ENCODE peak calls at places on chromosomes 2 and 18, in five cellular contexts. K is body of pancreas, L is choroid plexus epithelial cell, S is osteocyte, I is tibial artery. R is an unnamed sample.

GRCh38 chr2:48107326-48107925 is 201.1 kb upstream of the FBXO11 start:
- DNase-seq in S (no peak), L (peak; percentile 76), I (no peak), K (no peak), R (no peak)

GRCh38 chr2:64141711-64142405 is 2.4 kb downstream of the PELI1 start:
- DNase-seq in S (no peak), I (no peak), L (peak; percentile 67), K (no peak), R (no peak)

GRCh38 chr2:44280869-44281268 is 5.6 kb downstream of the SLC3A1 start:
- DNase-seq in L (no peak), K (no peak), I (no peak), S (no peak), R (no peak)

GRCh38 chr2:39782591-39782990 is 3.5 kb upstream of the THUMPD2 start:
- DNase-seq in I (no peak), K (no peak), L (no peak), S (no peak), R (no peak)

GRCh38 chr2:37570773-37571570 is 100.5 kb downstream of the CDC42EP3 start:
- DNase-seq in K (no peak), S (no peak), L (peak; percentile 89), I (peak; percentile 80), R (no peak)

GRCh38 chr2:85330839-85331636 is 3.2 kb upstream of the TGOLN2 start:
- DNase-seq in K (no peak), L (no peak), I (no peak), S (no peak), R (no peak)

GRCh38 chr2:39275016-39275415 is 31.2 kb upstream of the CDKL4 start:
- DNase-seq in L (no peak), S (no peak), I (no peak), K (no peak), R (no peak)

GRCh38 chr2:20378891-20379519 is 28.4 kb upstream of the PUM2 start:
- DNase-seq in K (peak; percentile 80), I (peak; percentile 95), S (peak; percentile 93), L (peak; percentile 88), R (no peak)

GRCh38 chr2:98503481-98504096 is 58.9 kb downstream of the INPP4A start:
- DNase-seq in L (no peak), I (peak; percentile 35), S (no peak), K (no peak), R (no peak)

GRCh38 chr2:127561371-127561770 is 25.9 kb downstream of the MYO7B start:
- DNase-seq in L (no peak), I (no peak), S (peak; percentile 49), K (no peak), R (no peak)

GRCh38 chr2:206211657-206212255 is 52.1 kb downstream of the EEF1B2 start:
- DNase-seq in S (no peak), K (no peak), I (no peak), L (peak; percentile 50), R (no peak)

GRCh38 chr2:28408764-28409599 is 16.3 kb downstream of the FOSL2 start:
- DNase-seq in I (peak; percentile 70), L (peak; percentile 86), S (no peak), K (peak; percentile 23), R (peak; percentile 98)

GRCh38 chr2:152814475-152815030 is 96.1 kb downstream of the ARL6IP6 start:
- DNase-seq in K (no peak), L (no peak), I (no peak), S (no peak), R (no peak)

GRCh38 chr2:25041307-25041927 is 459 bp upstream of the EFR3B start:
- DNase-seq in K (peak; percentile 77), S (no peak), I (peak; percentile 74), L (peak; percentile 61), R (no peak)

GRCh38 chr2:208999911-209000310 is 423.9 kb upstream of the MAP2 start:
- DNase-seq in K (no peak), S (no peak), I (no peak), L (no peak), R (no peak)

GRCh38 chr2:28193552-28194383 is 198.9 kb upstream of the FOSL2 start:
- DNase-seq in I (no peak), S (no peak), L (peak; percentile 36), K (no peak), R (no peak)

GRCh38 chr18:21457179-21457535 is 143.3 kb downstream of the ESCO1 start:
- DNase-seq in K (no peak), I (no peak), L (peak; percentile 27), S (no peak), R (no peak)

GRCh38 chr18:33114749-33115148 is 325.8 kb downstream of the CCDC178 start:
- DNase-seq in S (no peak), L (no peak), K (no peak), I (no peak), R (no peak)

GRCh38 chr2:135825131-135825854 is 11.7 kb downstream of the LCT start:
- DNase-seq in I (no peak), S (no peak), L (no peak), K (no peak), R (no peak)

GRCh38 chr18:56568986-56569385 is 69.4 kb downstream of the TXNL1 start:
- DNase-seq in S (no peak), K (no peak), L (no peak), I (no peak), R (no peak)

GRCh38 chr2:215461836-215462532 is 26.1 kb upstream of the FN1 start:
- DNase-seq in S (no peak), I (no peak), K (no peak), L (peak; percentile 63), R (no peak)

GRCh38 chr18:56036673-56037072 is 448.7 kb upstream of the TCF4 start:
- DNase-seq in K (no peak), L (no peak), S (no peak), I (no peak), R (no peak)

GRCh38 chr2:98281607-98282006 is 64.6 kb upstream of the CNGA3 start:
- DNase-seq in I (no peak), K (no peak), L (no peak), S (no peak), R (no peak)

GRCh38 chr2:197198890-197199289 is 111.7 kb downstream of the ANKRD44 start:
- DNase-seq in L (no peak), K (peak; percentile 30), S (no peak), I (peak; percentile 76), R (peak; percentile 77)

GRCh38 chr2:64165696-64166095 is 21.5 kb upstream of the PELI1 start:
- DNase-seq in L (peak; percentile 83), I (no peak), K (no peak), S (no peak), R (no peak)

GRCh38 chr18:21063011-21063410 is 48.6 kb downstream of the ROCK1 start:
- DNase-seq in S (no peak), I (no peak), L (no peak), K (no peak), R (no peak)

GRCh38 chr18:10379511-10379910 is 74.9 kb upstream of the APCDD1 start:
- DNase-seq in L (no peak), I (no peak), S (no peak), K (no peak), R (no peak)

GRCh38 chr2:212032032-212032431 is 506.6 kb downstream of the ERBB4 start:
- DNase-seq in I (no peak), S (no peak), L (peak; percentile 84), K (no peak), R (no peak)

GRCh38 chr18:9094307-9095226 is 7.9 kb upstream of the NDUFV2 start:
- DNase-seq in S (no peak), K (no peak), L (peak; percentile 97), I (no peak), R (no peak)

GRCh38 chr18:79525556-79526467 is 130.1 kb downstream of the NFATC1 start:
- DNase-seq in L (no peak), K (peak; percentile 32), S (peak; percentile 86), I (peak; percentile 85), R (peak; percentile 29)

GRCh38 chr2:37829616-37830385 is 95.3 kb upstream of the RMDN2 start:
- DNase-seq in K (no peak), I (no peak), S (no peak), L (no peak), R (no peak)

GRCh38 chr18:5546660-5547059 is 2.9 kb upstream of the EPB41L3 start:
- DNase-seq in K (peak; percentile 13), L (peak; percentile 92), I (no peak), S (no peak), R (no peak)

GRCh38 chr2:120678251-120678650 is 57.4 kb upstream of the GLI2 start:
- DNase-seq in I (no peak), S (no peak), L (peak; percentile 27), K (no peak), R (peak; percentile 5)

GRCh38 chr2:237720962-237721361 is 77.6 kb upstream of the RBM44 start:
- DNase-seq in K (no peak), I (no peak), S (no peak), L (peak; percentile 52), R (peak; percentile 6)

DNA sequence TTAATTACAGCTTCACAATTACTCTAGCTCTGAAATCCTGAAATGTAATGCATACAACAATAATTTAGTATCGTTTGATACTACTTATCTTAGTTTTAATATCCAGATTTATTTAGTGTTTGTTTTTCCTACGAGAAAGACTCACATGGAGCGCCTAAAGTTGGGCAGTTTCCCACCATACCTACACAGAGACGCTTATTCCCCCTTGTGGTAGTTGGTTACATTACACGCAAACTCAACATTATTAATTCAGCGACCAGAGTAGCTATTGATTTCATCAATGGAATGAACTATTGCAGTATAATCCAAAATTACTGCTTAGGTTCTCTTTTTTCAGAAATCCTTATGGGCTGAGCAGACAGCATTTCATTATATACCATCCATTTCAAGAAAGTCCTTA is 164.0 kb upstream of the REG3G start:
- DNase-seq in K (peak; percentile 42), L (peak; percentile 31), S (no peak), I (no peak), R (no peak)
- TF ChIP-seq CTCF in K (peak; percentile 54), L (peak; percentile 48), S (peak; percentile 42), I (peak; percentile 31), R (peak; percentile 44)

GRCh38 chr18:49021433-49022129 is 70.8 kb upstream of the SMAD7 start:
- DNase-seq in S (peak; percentile 82), I (peak; percentile 69), K (peak; percentile 83), L (peak; percentile 63), R (peak; percentile 36)
- TF ChIP-seq CTCF in S (peak; percentile 55), I (no peak), K (peak; percentile 53), L (peak; percentile 73), R (peak; percentile 66)

DNA sequence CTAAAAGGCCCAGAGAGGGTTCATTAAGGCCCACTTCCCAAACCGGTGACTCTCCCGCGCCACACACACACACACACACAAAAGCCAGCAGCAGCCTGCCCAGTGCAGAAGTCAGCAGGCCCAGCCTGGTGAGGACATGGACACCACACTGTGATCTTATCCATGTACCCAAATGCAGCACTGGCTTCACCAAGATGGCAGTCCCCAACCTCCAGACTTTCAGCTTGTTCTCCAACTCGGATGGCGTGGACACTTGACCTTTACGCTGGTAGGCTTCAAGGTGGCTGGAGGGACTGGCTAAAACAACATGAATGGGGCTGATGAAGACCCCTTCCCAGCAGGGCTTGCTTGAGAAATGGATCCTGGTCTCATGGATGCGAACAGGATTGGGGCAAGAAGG is 50.4 kb downstream of the TNS1 start:
- DNase-seq in S (no peak), K (no peak), L (no peak), I (peak; percentile 47), R (peak; percentile 31)
- TF ChIP-seq CTCF in S (no peak), K (no peak), L (no peak), I (no peak), R (no peak)

GRCh38 chr2:11560806-11561205 is 27.0 kb downstream of the GREB1 start:
- DNase-seq in I (no peak), S (no peak), L (no peak), K (no peak), R (no peak)
- TF ChIP-seq CTCF in I (no peak), S (no peak), L (no peak), K (no peak), R (no peak)

R was measured in CD14-positive monocyte.